ENCODE peak calls at places on chromosomes 4 and X, in five cellular contexts. One of them, this sample, is unnamed.

GRCh38 chr4:168815373-168816345 is 194.4 kb downstream of the CBR4 start:
- DNase-seq in foreskin fibroblast: peak; percentile 54
- DNase-seq in fibroblast of lung: peak; percentile 95
- DNase-seq in spleen: no peak
- DNase-seq in H1: no peak
- DNase-seq in this sample: no peak

GRCh38 chrX:7088968-7089615 is 58.4 kb upstream of the STS start:
- DNase-seq in foreskin fibroblast: no peak
- DNase-seq in fibroblast of lung: no peak
- DNase-seq in spleen: peak; percentile 84
- DNase-seq in H1: no peak
- DNase-seq in this sample: no peak

GRCh38 chrX:11172413-11172812 is 61.3 kb downstream of the HCCS start:
- DNase-seq in foreskin fibroblast: no peak
- DNase-seq in fibroblast of lung: no peak
- DNase-seq in spleen: no peak
- DNase-seq in H1: no peak
- DNase-seq in this sample: no peak

GRCh38 chr4:54473077-54473545 is 184.6 kb upstream of the KIT start:
- DNase-seq in foreskin fibroblast: no peak
- DNase-seq in fibroblast of lung: no peak
- DNase-seq in spleen: no peak
- DNase-seq in H1: no peak
- DNase-seq in this sample: no peak

GRCh38 chr4:165635951-165636350 is 237.1 kb upstream of the TLL1 start:
- DNase-seq in foreskin fibroblast: no peak
- DNase-seq in fibroblast of lung: no peak
- DNase-seq in spleen: no peak
- DNase-seq in H1: no peak
- DNase-seq in this sample: no peak

GRCh38 chr4:13866881-13867280 is 239.4 kb upstream of the BOD1L1 start:
- DNase-seq in foreskin fibroblast: no peak
- DNase-seq in fibroblast of lung: no peak
- DNase-seq in spleen: no peak
- DNase-seq in H1: no peak
- DNase-seq in this sample: no peak

GRCh38 chr4:5206391-5206790 is 155.1 kb downstream of the STK32B start:
- DNase-seq in foreskin fibroblast: peak; percentile 24
- DNase-seq in fibroblast of lung: peak; percentile 43
- DNase-seq in spleen: no peak
- DNase-seq in H1: no peak
- DNase-seq in this sample: peak; percentile 83

GRCh38 chr4:8721621-8722020 is 129.1 kb downstream of the CPZ start:
- DNase-seq in foreskin fibroblast: no peak
- DNase-seq in fibroblast of lung: no peak
- DNase-seq in spleen: peak; percentile 8
- DNase-seq in H1: no peak
- DNase-seq in this sample: no peak

GRCh38 chrX:96424007-96424406 is 260.6 kb upstream of the DIAPH2 start:
- DNase-seq in foreskin fibroblast: no peak
- DNase-seq in fibroblast of lung: peak; percentile 53
- DNase-seq in spleen: no peak
- DNase-seq in H1: no peak
- DNase-seq in this sample: no peak

GRCh38 chr4:122178961-122179360 is 26.8 kb downstream of the BLTP1 start:
- DNase-seq in foreskin fibroblast: no peak
- DNase-seq in fibroblast of lung: no peak
- DNase-seq in spleen: no peak
- DNase-seq in H1: no peak
- DNase-seq in this sample: no peak

GRCh38 chrX:1521459-1521956 is 15.5 kb downstream of the P2RY8 start:
- DNase-seq in foreskin fibroblast: no peak
- DNase-seq in fibroblast of lung: no peak
- DNase-seq in spleen: peak; percentile 89
- DNase-seq in H1: peak; percentile 23
- DNase-seq in this sample: no peak

GRCh38 chrX:69603566-69604194 is 12.2 kb upstream of the EDA start:
- DNase-seq in foreskin fibroblast: no peak
- DNase-seq in fibroblast of lung: peak; percentile 15
- DNase-seq in spleen: no peak
- DNase-seq in H1: no peak
- DNase-seq in this sample: no peak

GRCh38 chrX:117645639-117646038 is 471.0 kb downstream of the KLHL13 start:
- DNase-seq in foreskin fibroblast: no peak
- DNase-seq in fibroblast of lung: no peak
- DNase-seq in spleen: no peak
- DNase-seq in H1: no peak
- DNase-seq in this sample: no peak

GRCh38 chr4:154781126-154781982 is at the start of gene RBM46:
- DNase-seq in foreskin fibroblast: no peak
- DNase-seq in fibroblast of lung: no peak
- DNase-seq in spleen: peak; percentile 69
- DNase-seq in H1: no peak
- DNase-seq in this sample: no peak

GRCh38 chrX:11341274-11342256 is 48.4 kb downstream of the AMELX start:
- DNase-seq in foreskin fibroblast: peak; percentile 88
- DNase-seq in fibroblast of lung: peak; percentile 91
- DNase-seq in spleen: no peak
- DNase-seq in H1: no peak
- DNase-seq in this sample: peak; percentile 44

GRCh38 chrX:1207496-1208025 is 4.9 kb downstream of the CRLF2 start:
- DNase-seq in foreskin fibroblast: no peak
- DNase-seq in fibroblast of lung: no peak
- DNase-seq in spleen: peak; percentile 32
- DNase-seq in H1: no peak
- DNase-seq in this sample: no peak

GRCh38 chr4:78513411-78513975 is 38.1 kb upstream of the ANXA3 start:
- DNase-seq in foreskin fibroblast: no peak
- DNase-seq in fibroblast of lung: no peak
- DNase-seq in spleen: no peak
- DNase-seq in H1: no peak
- DNase-seq in this sample: no peak

GRCh38 chr4:152316969-152317368 is 218.9 kb downstream of the FBXW7 start:
- DNase-seq in foreskin fibroblast: peak; percentile 29
- DNase-seq in fibroblast of lung: peak; percentile 35
- DNase-seq in spleen: no peak
- DNase-seq in H1: no peak
- DNase-seq in this sample: no peak

GRCh38 chr4:118993329-118993728 is 104.7 kb downstream of the SYNPO2 start:
- DNase-seq in foreskin fibroblast: no peak
- DNase-seq in fibroblast of lung: no peak
- DNase-seq in spleen: no peak
- DNase-seq in H1: no peak
- DNase-seq in this sample: no peak

GRCh38 chr4:24914460-24914859 is 1.6 kb upstream of the CCDC149 start:
- DNase-seq in foreskin fibroblast: no peak
- DNase-seq in fibroblast of lung: no peak
- DNase-seq in spleen: no peak
- DNase-seq in H1: no peak
- DNase-seq in this sample: no peak

GRCh38 chr4:41070516-41071281 is 143.6 kb downstream of the APBB2 start:
- DNase-seq in foreskin fibroblast: no peak
- DNase-seq in fibroblast of lung: no peak
- DNase-seq in spleen: no peak
- DNase-seq in H1: no peak
- DNase-seq in this sample: no peak

GRCh38 chrX:12798601-12799000 is 7.4 kb downstream of the PRPS2 start:
- DNase-seq in foreskin fibroblast: no peak
- DNase-seq in fibroblast of lung: peak; percentile 77
- DNase-seq in spleen: no peak
- DNase-seq in H1: no peak
- DNase-seq in this sample: no peak

GRCh38 chrX:134734343-134735001 is 76.2 kb upstream of the PLAC1 start:
- DNase-seq in foreskin fibroblast: peak; percentile 40
- DNase-seq in fibroblast of lung: peak; percentile 86
- DNase-seq in spleen: no peak
- DNase-seq in H1: no peak
- DNase-seq in this sample: peak; percentile 50

GRCh38 chr4:156829194-156829593 is 142.4 kb downstream of the PDGFC start:
- DNase-seq in foreskin fibroblast: no peak
- DNase-seq in fibroblast of lung: peak; percentile 86
- DNase-seq in spleen: no peak
- DNase-seq in H1: no peak
- DNase-seq in this sample: peak; percentile 6

GRCh38 chr4:83231620-83232056 is 53.0 kb downstream of the COQ2 start:
- DNase-seq in foreskin fibroblast: peak; percentile 77
- DNase-seq in fibroblast of lung: no peak
- DNase-seq in spleen: no peak
- DNase-seq in H1: no peak
- DNase-seq in this sample: no peak

GRCh38 chr4:46388860-46389259 is 1.1 kb downstream of the GABRA2 start:
- DNase-seq in foreskin fibroblast: no peak
- DNase-seq in fibroblast of lung: no peak
- DNase-seq in spleen: no peak
- DNase-seq in H1: no peak
- DNase-seq in this sample: no peak

GRCh38 chr4:27024807-27025206 is 164.2 kb downstream of the STIM2 start:
- DNase-seq in foreskin fibroblast: no peak
- DNase-seq in fibroblast of lung: no peak
- DNase-seq in spleen: no peak
- DNase-seq in H1: no peak
- DNase-seq in this sample: no peak
- TF ChIP-seq CTCF in foreskin fibroblast: no peak
- TF ChIP-seq CTCF in fibroblast of lung: no peak
- TF ChIP-seq CTCF in spleen: no peak
- TF ChIP-seq CTCF in H1: no peak
- TF ChIP-seq CTCF in this sample: no peak

DNA sequence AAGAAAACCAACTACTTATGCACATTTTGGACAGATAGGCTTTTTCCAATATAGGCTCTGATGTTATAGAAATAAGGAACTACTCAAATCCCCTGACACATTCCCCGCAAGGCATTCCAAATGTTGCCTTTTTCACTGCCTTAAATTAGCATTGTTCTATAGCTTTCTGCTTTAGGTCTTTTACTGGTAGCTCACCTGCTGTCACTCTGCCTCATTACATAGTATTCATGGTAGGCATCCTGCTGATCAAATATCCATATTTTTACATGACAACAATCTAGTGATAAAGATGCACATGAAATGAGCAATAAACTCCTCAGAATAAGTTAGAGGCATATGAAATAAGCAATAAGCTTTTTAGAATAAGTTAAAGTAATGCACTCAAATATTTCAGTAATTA is 542.7 kb downstream of the FAM133A start:
- DNase-seq in foreskin fibroblast: no peak
- DNase-seq in fibroblast of lung: no peak
- DNase-seq in spleen: no peak
- DNase-seq in H1: no peak
- DNase-seq in this sample: no peak
- H3K4me3 ChIP-seq in foreskin fibroblast: no peak overlapping the region
- H3K4me3 ChIP-seq in fibroblast of lung: no peak overlapping the region
- H3K4me3 ChIP-seq in spleen: no peak overlapping the region
- H3K4me3 ChIP-seq in H1: no peak overlapping the region
- H3K4me3 ChIP-seq in this sample: no peak overlapping the region

GRCh38 chrX:68487254-68487653 is 11.6 kb upstream of the YIPF6 start:
- DNase-seq in foreskin fibroblast: no peak
- DNase-seq in fibroblast of lung: no peak
- DNase-seq in spleen: no peak
- DNase-seq in H1: no peak
- DNase-seq in this sample: no peak

GRCh38 chrX:68488657-68489056 is 10.2 kb upstream of the YIPF6 start:
- DNase-seq in foreskin fibroblast: no peak
- DNase-seq in fibroblast of lung: no peak
- DNase-seq in spleen: no peak
- DNase-seq in H1: no peak
- DNase-seq in this sample: no peak

GRCh38 chrX:68487924-68488323 is 10.9 kb upstream of the YIPF6 start:
- DNase-seq in foreskin fibroblast: no peak
- DNase-seq in fibroblast of lung: no peak
- DNase-seq in spleen: no peak
- DNase-seq in H1: no peak
- DNase-seq in this sample: no peak

GRCh38 chrX:68492583-68492982 is 6.3 kb upstream of the YIPF6 start:
- DNase-seq in foreskin fibroblast: no peak
- DNase-seq in fibroblast of lung: no peak
- DNase-seq in spleen: no peak
- DNase-seq in H1: no peak
- DNase-seq in this sample: no peak

DNA sequence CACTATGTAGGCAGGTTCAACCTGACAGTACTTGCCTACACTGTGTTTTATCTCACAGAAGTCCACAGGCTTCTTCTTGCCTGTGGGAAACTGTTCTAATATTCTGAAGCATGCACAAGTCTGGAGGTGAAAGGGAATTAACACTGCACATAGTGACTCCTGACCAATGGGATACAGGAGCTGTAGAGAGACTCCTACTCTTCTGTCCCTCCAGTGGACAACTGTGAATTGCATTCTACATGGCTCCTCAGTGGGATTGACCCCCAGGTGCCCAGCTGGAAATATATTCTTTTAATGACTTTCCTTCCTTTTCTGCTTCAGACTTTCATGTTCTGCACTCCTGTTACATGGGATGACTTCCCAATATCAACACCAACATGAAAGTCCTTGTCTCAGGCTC is 8.2 kb upstream of the YIPF6 start:
- DNase-seq in foreskin fibroblast: no peak
- DNase-seq in fibroblast of lung: peak; percentile 9
- DNase-seq in spleen: no peak
- DNase-seq in H1: no peak
- DNase-seq in this sample: no peak
- TF ChIP-seq CTCF in foreskin fibroblast: peak; percentile 34
- TF ChIP-seq CTCF in fibroblast of lung: peak; percentile 31
- TF ChIP-seq CTCF in spleen: no peak
- TF ChIP-seq CTCF in H1: peak; percentile 48
- TF ChIP-seq CTCF in this sample: peak; percentile 47

GRCh38 chrX:46715521-46715920 is 43.4 kb downstream of the SLC9A7 start:
- DNase-seq in foreskin fibroblast: no peak
- DNase-seq in fibroblast of lung: no peak
- DNase-seq in spleen: no peak
- DNase-seq in H1: no peak
- DNase-seq in this sample: no peak

GRCh38 chrX:46712733-46713132 is 46.2 kb downstream of the SLC9A7 start:
- DNase-seq in foreskin fibroblast: no peak
- DNase-seq in fibroblast of lung: no peak
- DNase-seq in spleen: no peak
- DNase-seq in H1: no peak
- DNase-seq in this sample: no peak

GRCh38 chrX:46713672-46714487 is 45.0 kb downstream of the SLC9A7 start:
- DNase-seq in foreskin fibroblast: no peak
- DNase-seq in fibroblast of lung: no peak
- DNase-seq in spleen: no peak
- DNase-seq in H1: no peak
- DNase-seq in this sample: peak; percentile 9

GRCh38 chrX:46710927-46711623 is 47.8 kb downstream of the SLC9A7 start:
- DNase-seq in foreskin fibroblast: no peak
- DNase-seq in fibroblast of lung: no peak
- DNase-seq in spleen: no peak
- DNase-seq in H1: no peak
- DNase-seq in this sample: no peak

DNA sequence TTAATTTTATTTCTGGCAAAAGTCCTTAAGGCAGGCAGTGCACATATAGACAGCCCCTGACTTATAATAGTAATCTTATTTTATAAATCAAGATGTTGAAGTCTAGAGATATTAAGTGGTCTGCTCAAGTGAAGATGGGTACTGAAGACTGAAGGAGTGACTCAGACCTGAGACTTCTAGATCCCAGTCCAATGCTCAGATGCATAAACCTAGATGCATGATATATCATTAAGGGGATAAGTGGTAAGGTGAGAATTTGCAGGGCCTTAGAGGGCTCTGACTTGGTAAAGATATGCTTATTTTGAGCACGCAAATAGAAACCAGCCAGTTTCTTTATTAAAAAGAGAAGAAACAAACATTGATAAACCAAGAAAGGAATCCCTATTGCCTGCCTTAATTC is 42.9 kb downstream of the SLC9A7 start:
- DNase-seq in foreskin fibroblast: no peak
- DNase-seq in fibroblast of lung: no peak
- DNase-seq in spleen: no peak
- DNase-seq in H1: no peak
- DNase-seq in this sample: no peak
- H3K4me3 ChIP-seq in foreskin fibroblast: no peak overlapping the region
- H3K4me3 ChIP-seq in fibroblast of lung: no peak overlapping the region
- H3K4me3 ChIP-seq in spleen: no peak overlapping the region
- H3K4me3 ChIP-seq in H1: no peak overlapping the region
- H3K4me3 ChIP-seq in this sample: no peak overlapping the region